ENCODE peak calls at places on chromosomes 3 and 15, in six cellular contexts. One of them, this sample, is unnamed.

GRCh38 chr15:78672285-78673003 is 31.4 kb upstream of the CHRNB4 start:
- DNase-seq in lower leg skin: no peak
- DNase-seq in esophagus squamous epithelium: no peak
- DNase-seq in heart left ventricle: no peak
- DNase-seq in GM12878: no peak
- DNase-seq in body of pancreas: no peak
- DNase-seq in this sample: no peak

GRCh38 chr3:128849776-128850542 is 29.5 kb upstream of the ACAD9 start:
- DNase-seq in esophagus squamous epithelium: no peak
- DNase-seq in GM12878: no peak
- DNase-seq in body of pancreas: no peak
- DNase-seq in heart left ventricle: no peak
- DNase-seq in lower leg skin: no peak
- DNase-seq in this sample: no peak

GRCh38 chr15:45529613-45530012 is 7.1 kb upstream of the SLC30A4 start:
- DNase-seq in lower leg skin: no peak
- DNase-seq in GM12878: no peak
- DNase-seq in heart left ventricle: peak
- DNase-seq in esophagus squamous epithelium: no peak
- DNase-seq in body of pancreas: no peak
- DNase-seq in this sample: no peak

GRCh38 chr3:128500556-128500955 is 7.6 kb upstream of the GATA2 start:
- DNase-seq in lower leg skin: no peak
- DNase-seq in GM12878: no peak
- DNase-seq in heart left ventricle: no peak
- DNase-seq in body of pancreas: no peak
- DNase-seq in esophagus squamous epithelium: no peak
- DNase-seq in this sample: no peak

GRCh38 chr3:30428251-30428650 is 178.2 kb upstream of the TGFBR2 start:
- DNase-seq in GM12878: no peak
- DNase-seq in body of pancreas: no peak
- DNase-seq in heart left ventricle: no peak
- DNase-seq in esophagus squamous epithelium: no peak
- DNase-seq in lower leg skin: no peak
- DNase-seq in this sample: no peak

GRCh38 chr3:117695321-117695720 is 985.7 kb downstream of the TUSC7 start:
- DNase-seq in lower leg skin: no peak
- DNase-seq in esophagus squamous epithelium: no peak
- DNase-seq in GM12878: no peak
- DNase-seq in heart left ventricle: no peak
- DNase-seq in body of pancreas: no peak
- DNase-seq in this sample: no peak

GRCh38 chr3:4711680-4711992 is 218.5 kb downstream of the ITPR1 start:
- DNase-seq in body of pancreas: no peak
- DNase-seq in GM12878: no peak
- DNase-seq in lower leg skin: no peak
- DNase-seq in esophagus squamous epithelium: no peak
- DNase-seq in heart left ventricle: no peak
- DNase-seq in this sample: no peak

GRCh38 chr3:52790741-52791140 is 3.9 kb upstream of the ITIH3 start:
- DNase-seq in body of pancreas: no peak
- DNase-seq in lower leg skin: no peak
- DNase-seq in GM12878: no peak
- DNase-seq in esophagus squamous epithelium: no peak
- DNase-seq in heart left ventricle: no peak
- DNase-seq in this sample: no peak

GRCh38 chr15:75200391-75200764 is 1.3 kb upstream of the C15orf39 start:
- DNase-seq in body of pancreas: no peak
- DNase-seq in lower leg skin: no peak
- DNase-seq in esophagus squamous epithelium: no peak
- DNase-seq in GM12878: no peak
- DNase-seq in heart left ventricle: no peak
- DNase-seq in this sample: no peak

GRCh38 chr15:75785771-75786563 is 57.3 kb upstream of the UBE2Q2 start:
- DNase-seq in lower leg skin: no peak
- DNase-seq in body of pancreas: no peak
- DNase-seq in heart left ventricle: no peak
- DNase-seq in GM12878: no peak
- DNase-seq in esophagus squamous epithelium: no peak
- DNase-seq in this sample: no peak

GRCh38 chr15:71373917-71374316 is 258.6 kb downstream of the THSD4 start:
- DNase-seq in GM12878: no peak
- DNase-seq in heart left ventricle: no peak
- DNase-seq in esophagus squamous epithelium: no peak
- DNase-seq in body of pancreas: no peak
- DNase-seq in lower leg skin: no peak
- DNase-seq in this sample: no peak

GRCh38 chr3:141114816-141115458 is 63.8 kb downstream of the SPSB4 start:
- DNase-seq in body of pancreas: peak
- DNase-seq in heart left ventricle: no peak
- DNase-seq in esophagus squamous epithelium: no peak
- DNase-seq in GM12878: no peak
- DNase-seq in lower leg skin: no peak
- DNase-seq in this sample: no peak

GRCh38 chr3:64267774-64268604 is 42.7 kb upstream of the PRICKLE2 start:
- DNase-seq in body of pancreas: peak
- DNase-seq in lower leg skin: peak
- DNase-seq in GM12878: no peak
- DNase-seq in esophagus squamous epithelium: no peak
- DNase-seq in heart left ventricle: peak
- DNase-seq in this sample: peak

GRCh38 chr15:78389356-78389755 is 48.7 kb upstream of the IREB2 start:
- DNase-seq in body of pancreas: no peak
- DNase-seq in GM12878: no peak
- DNase-seq in esophagus squamous epithelium: no peak
- DNase-seq in lower leg skin: no peak
- DNase-seq in heart left ventricle: no peak
- DNase-seq in this sample: no peak

GRCh38 chr3:168036654-168037419 is 58.9 kb downstream of the GOLIM4 start:
- DNase-seq in GM12878: no peak
- DNase-seq in lower leg skin: no peak
- DNase-seq in heart left ventricle: no peak
- DNase-seq in esophagus squamous epithelium: no peak
- DNase-seq in body of pancreas: peak
- DNase-seq in this sample: no peak

GRCh38 chr3:168029705-168030104 is 66.0 kb downstream of the GOLIM4 start:
- DNase-seq in lower leg skin: no peak
- DNase-seq in body of pancreas: no peak
- DNase-seq in esophagus squamous epithelium: no peak
- DNase-seq in heart left ventricle: no peak
- DNase-seq in GM12878: no peak
- DNase-seq in this sample: no peak

GRCh38 chr3:168030488-168031054 is 65.2 kb downstream of the GOLIM4 start:
- DNase-seq in lower leg skin: no peak
- DNase-seq in GM12878: no peak
- DNase-seq in body of pancreas: no peak
- DNase-seq in esophagus squamous epithelium: no peak
- DNase-seq in heart left ventricle: no peak
- DNase-seq in this sample: no peak

DNA sequence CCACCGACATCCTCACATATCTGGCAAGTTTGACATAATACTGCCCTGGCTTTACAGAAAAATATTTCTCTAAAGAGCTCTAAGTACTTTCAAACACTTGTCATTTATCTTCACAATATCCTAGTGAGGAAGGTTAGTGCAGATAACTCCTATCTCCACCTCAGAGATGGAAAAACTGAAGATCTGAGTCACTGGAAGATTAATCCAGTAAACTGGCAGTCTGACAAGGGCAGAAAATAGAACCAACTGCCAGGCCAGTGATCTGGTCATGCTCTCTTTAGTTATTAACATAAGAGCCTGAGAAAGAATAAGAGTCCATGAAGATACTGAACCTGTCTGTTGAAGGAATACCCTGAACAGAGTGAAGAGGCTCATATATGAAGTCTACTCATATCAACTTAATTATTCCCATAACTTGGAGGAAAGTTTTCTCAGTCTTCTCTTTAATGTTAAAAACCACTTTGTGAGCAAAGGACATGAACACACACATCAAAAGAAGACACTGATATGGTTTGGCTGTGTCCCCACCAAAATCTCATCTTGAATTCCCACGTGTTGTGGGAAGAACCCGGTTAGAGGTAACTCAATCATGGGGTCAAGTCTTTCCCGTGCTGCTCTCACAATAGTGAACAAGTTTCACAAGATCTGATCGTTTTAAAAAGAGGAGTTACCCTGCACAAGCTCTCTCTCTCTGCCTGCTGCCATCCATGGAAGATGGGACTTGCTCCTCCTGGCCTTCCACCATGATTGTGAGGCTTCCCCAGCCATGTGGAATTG is 61.4 kb downstream of the GOLIM4 start:
- DNase-seq in body of pancreas: no peak
- DNase-seq in esophagus squamous epithelium: no peak
- DNase-seq in heart left ventricle: peak
- DNase-seq in lower leg skin: peak
- DNase-seq in GM12878: no peak
- DNase-seq in this sample: no peak
- TF ChIP-seq POLR2A in body of pancreas: no peak
- TF ChIP-seq POLR2A in esophagus squamous epithelium: no peak
- TF ChIP-seq POLR2A in heart left ventricle: no peak
- TF ChIP-seq POLR2A in lower leg skin: no peak
- TF ChIP-seq POLR2A in GM12878: no peak
- TF ChIP-seq POLR2A in this sample: no peak

DNA sequence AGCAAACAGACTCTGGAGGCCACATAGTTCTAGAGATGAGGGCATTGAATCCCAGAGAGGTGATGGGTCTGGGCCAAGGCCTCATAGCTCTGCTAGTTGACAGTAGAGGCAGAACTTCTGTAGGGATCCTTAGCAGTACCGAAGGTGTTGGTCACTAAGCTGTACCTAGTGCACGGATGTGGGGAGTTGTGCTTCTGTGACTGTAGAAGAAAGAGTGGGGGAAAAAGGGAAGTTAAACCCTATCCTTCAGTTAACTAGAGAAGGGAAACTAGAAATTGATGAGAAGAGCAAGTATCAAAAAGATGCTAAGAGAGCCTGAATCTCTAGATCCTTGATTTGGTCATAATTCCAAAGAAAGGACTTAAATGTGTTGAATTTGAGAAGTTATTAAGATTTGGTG is 186.7 kb downstream of the NFKBIZ start:
- DNase-seq in body of pancreas: no peak
- DNase-seq in lower leg skin: no peak
- DNase-seq in esophagus squamous epithelium: no peak
- DNase-seq in GM12878: peak
- DNase-seq in heart left ventricle: no peak
- DNase-seq in this sample: no peak
- TF ChIP-seq CTCF in body of pancreas: no peak
- TF ChIP-seq CTCF in lower leg skin: no peak
- TF ChIP-seq CTCF in esophagus squamous epithelium: no peak
- TF ChIP-seq CTCF in GM12878: no peak
- TF ChIP-seq CTCF in heart left ventricle: no peak
- TF ChIP-seq CTCF in this sample: no peak

GRCh38 chr3:15796771-15797599 is 794 bp downstream of the ANKRD28 start:
- DNase-seq in esophagus squamous epithelium: no peak
- DNase-seq in lower leg skin: no peak
- DNase-seq in heart left ventricle: no peak
- DNase-seq in body of pancreas: no peak
- DNase-seq in GM12878: no peak
- DNase-seq in this sample: no peak

GRCh38 chr3:15796331-15796730 is 1.4 kb downstream of the ANKRD28 start:
- DNase-seq in GM12878: no peak
- DNase-seq in heart left ventricle: no peak
- DNase-seq in lower leg skin: no peak
- DNase-seq in body of pancreas: no peak
- DNase-seq in esophagus squamous epithelium: no peak
- DNase-seq in this sample: no peak

GRCh38 chr3:15794842-15795562 is 2.8 kb downstream of the ANKRD28 start:
- DNase-seq in GM12878: no peak
- DNase-seq in heart left ventricle: no peak
- DNase-seq in body of pancreas: no peak
- DNase-seq in lower leg skin: no peak
- DNase-seq in esophagus squamous epithelium: no peak
- DNase-seq in this sample: no peak

GRCh38 chr3:15794303-15794771 is 3.4 kb downstream of the ANKRD28 start:
- DNase-seq in body of pancreas: no peak
- DNase-seq in GM12878: no peak
- DNase-seq in heart left ventricle: no peak
- DNase-seq in lower leg skin: no peak
- DNase-seq in esophagus squamous epithelium: no peak
- DNase-seq in this sample: no peak

DNA sequence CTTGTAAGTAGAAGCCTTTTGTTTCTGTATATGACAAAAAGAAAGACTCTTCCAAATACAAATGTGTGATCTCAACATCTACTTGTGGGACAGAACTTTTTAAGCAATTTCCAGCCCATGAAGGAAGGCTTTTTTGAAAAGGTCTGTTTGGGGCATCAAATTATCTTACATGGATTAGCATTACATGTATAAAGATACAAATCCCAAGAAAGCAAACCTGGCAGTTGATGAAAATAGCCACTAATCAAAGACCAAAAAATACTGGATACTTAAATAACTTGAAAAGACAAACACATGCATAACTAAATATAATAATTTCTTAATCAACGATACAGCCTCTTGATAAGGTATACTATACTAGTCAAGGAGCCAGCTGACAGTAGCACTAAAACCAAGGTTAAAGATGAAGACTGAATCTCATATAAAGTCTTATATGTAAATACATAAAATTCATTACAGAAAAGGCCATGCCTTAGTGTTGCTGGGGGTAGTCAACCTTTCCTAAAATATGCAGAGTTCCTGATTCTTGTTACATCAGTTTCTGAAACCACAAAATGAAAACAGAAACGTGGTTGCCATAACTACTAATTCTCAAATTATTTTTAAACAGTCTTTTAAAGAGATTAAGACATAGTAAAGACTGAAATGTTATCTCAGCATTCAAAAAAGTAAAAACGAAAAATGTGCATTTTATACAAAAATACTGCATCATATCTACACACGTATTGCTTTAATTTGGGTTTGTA is 2.0 kb downstream of the ANKRD28 start:
- DNase-seq in GM12878: no peak
- DNase-seq in heart left ventricle: no peak
- DNase-seq in lower leg skin: no peak
- DNase-seq in esophagus squamous epithelium: no peak
- DNase-seq in body of pancreas: no peak
- DNase-seq in this sample: no peak
- TF ChIP-seq POLR2A in GM12878: no peak
- TF ChIP-seq POLR2A in heart left ventricle: no peak
- TF ChIP-seq POLR2A in lower leg skin: no peak
- TF ChIP-seq POLR2A in esophagus squamous epithelium: peak
- TF ChIP-seq POLR2A in body of pancreas: no peak
- TF ChIP-seq POLR2A in this sample: no peak

GRCh38 chr15:90085565-90085964 is 16.7 kb downstream of the IDH2 start:
- DNase-seq in body of pancreas: no peak
- DNase-seq in GM12878: no peak
- DNase-seq in esophagus squamous epithelium: no peak
- DNase-seq in lower leg skin: no peak
- DNase-seq in heart left ventricle: no peak
- DNase-seq in this sample: no peak

GRCh38 chr15:90090226-90090848 is 11.9 kb downstream of the IDH2 start:
- DNase-seq in lower leg skin: no peak
- DNase-seq in body of pancreas: no peak
- DNase-seq in GM12878: no peak
- DNase-seq in heart left ventricle: no peak
- DNase-seq in esophagus squamous epithelium: no peak
- DNase-seq in this sample: no peak

GRCh38 chr15:90086868-90087268 is 15.4 kb downstream of the IDH2 start:
- DNase-seq in GM12878: no peak
- DNase-seq in esophagus squamous epithelium: no peak
- DNase-seq in heart left ventricle: no peak
- DNase-seq in lower leg skin: no peak
- DNase-seq in body of pancreas: peak
- DNase-seq in this sample: peak

GRCh38 chr15:90084876-90085423 is 17.3 kb downstream of the IDH2 start:
- DNase-seq in heart left ventricle: no peak
- DNase-seq in body of pancreas: no peak
- DNase-seq in GM12878: no peak
- DNase-seq in esophagus squamous epithelium: no peak
- DNase-seq in lower leg skin: no peak
- DNase-seq in this sample: no peak

GRCh38 chr15:90087454-90088154 is 14.7 kb downstream of the IDH2 start:
- DNase-seq in esophagus squamous epithelium: no peak
- DNase-seq in heart left ventricle: no peak
- DNase-seq in GM12878: no peak
- DNase-seq in body of pancreas: peak
- DNase-seq in lower leg skin: no peak
- DNase-seq in this sample: peak
- TF ChIP-seq CTCF in esophagus squamous epithelium: no peak
- TF ChIP-seq CTCF in heart left ventricle: no peak
- TF ChIP-seq CTCF in GM12878: peak
- TF ChIP-seq CTCF in body of pancreas: no peak
- TF ChIP-seq CTCF in lower leg skin: no peak
- TF ChIP-seq CTCF in this sample: no peak

This sample was measured in transverse colon.